ENCODE peak calls at places on chromosomes 4 and X, in nine cellular contexts. M, R, F, B, O, N, S, A and D are unnamed samples.

GRCh38 chr4:97911236-97911906 is 231.9 kb downstream of the STPG2 start:
- DNase-seq in A (no peak), M (peak; percentile 5), O (no peak), S (no peak), F (no peak), N (no peak), B (no peak), R (no peak), D (no peak)

GRCh38 chr4:13327991-13328390 is 156.1 kb downstream of the RAB28 start:
- DNase-seq in B (no peak), O (no peak), M (no peak), A (no peak), N (no peak), R (no peak), F (no peak), S (no peak), D (no peak)

GRCh38 chr4:187283306-187283705 is 559.6 kb upstream of the FAT1 start:
- DNase-seq in O (no peak), A (no peak), M (no peak), R (no peak), B (no peak), N (no peak), F (peak; percentile 46), S (no peak), D (no peak)

GRCh38 chr4:10074767-10075105 is 41.9 kb downstream of the WDR1 start:
- DNase-seq in A (peak; percentile 1), M (no peak), N (no peak), O (peak; percentile 45), R (no peak), B (no peak), S (peak; percentile 19), F (peak; percentile 70), D (peak; percentile 80)

GRCh38 chrX:29890646-29891200 is 324.6 kb upstream of the MAGEB2 start:
- DNase-seq in B (no peak), A (no peak), F (peak; percentile 16), M (no peak), R (no peak), S (no peak), O (no peak), N (no peak), D (no peak)

GRCh38 chr4:94036964-94037363 is 170.7 kb upstream of the SMARCAD1 start:
- DNase-seq in M (no peak), N (no peak), O (no peak), B (no peak), F (no peak), S (no peak), A (no peak), R (no peak), D (no peak)

GRCh38 chr4:51843309-51844156 is 580 bp downstream of the DCUN1D4 start:
- DNase-seq in R (peak; percentile 76), N (peak; percentile 85), F (peak; percentile 56), A (peak; percentile 70), B (peak; percentile 60), O (peak; percentile 58), M (peak; percentile 93), S (peak; percentile 68), D (peak; percentile 96)

GRCh38 chr4:165404696-165405095 is 25.9 kb downstream of the CPE start:
- DNase-seq in F (no peak), O (no peak), R (no peak), N (no peak), S (no peak), B (no peak), M (no peak), A (no peak), D (no peak)

GRCh38 chr4:182916483-182917181 is 554 bp downstream of the DCTD start:
- DNase-seq in S (peak; percentile 65), F (peak; percentile 79), B (peak; percentile 20), R (peak; percentile 70), O (peak; percentile 47), N (peak; percentile 81), A (peak; percentile 62), M (no peak), D (peak; percentile 24)

GRCh38 chr4:142582340-142582739 is 263.8 kb downstream of the INPP4B start:
- DNase-seq in O (no peak), F (no peak), N (no peak), B (no peak), S (no peak), A (no peak), M (no peak), R (no peak), D (no peak)

GRCh38 chr4:46329118-46329976 is 60.6 kb downstream of the GABRA2 start:
- DNase-seq in S (no peak), A (peak; percentile 43), R (no peak), F (peak; percentile 61), N (no peak), B (no peak), M (no peak), O (peak; percentile 8), D (no peak)

GRCh38 chr4:173370477-173371291 is at the start of gene SAP30:
- DNase-seq in M (peak; percentile 96), A (peak; percentile 98), N (peak; percentile 99), B (peak; percentile 98), F (peak; percentile 98), S (peak; percentile 98), R (peak; percentile 99), O (peak; percentile 96), D (peak; percentile 100)
- TF ChIP-seq POLR2A in M (peak; percentile 80), A (peak; percentile 91), N (peak; percentile 93), B (peak; percentile 99), F (peak; percentile 81), S (no peak), R (peak; percentile 86), O (peak; percentile 94), D (no peak)

GRCh38 chrX:13162772-13163171 is 118.4 kb upstream of the FAM9C start:
- DNase-seq in M (no peak), F (no peak), N (no peak), S (no peak), O (no peak), A (no peak), R (no peak), B (no peak), D (no peak)
- TF ChIP-seq POLR2A in M (no peak), F (no peak), N (no peak), S (no peak), O (no peak), A (no peak), R (no peak), B (no peak), D (no peak)

GRCh38 chr4:39638358-39639239 is at the start of gene SMIM14:
- DNase-seq in O (peak; percentile 97), A (peak; percentile 99), N (peak; percentile 99), S (peak; percentile 98), M (peak; percentile 99), B (peak; percentile 96), F (peak; percentile 98), R (peak; percentile 99), D (peak; percentile 99)
- TF ChIP-seq POLR2A in O (peak; percentile 66), A (peak; percentile 99), N (peak; percentile 88), S (no peak), M (peak; percentile 92), B (peak; percentile 97), F (peak; percentile 98), R (peak; percentile 82), D (no peak)

GRCh38 chr4:8203817-8204216 is 4.7 kb downstream of the SH3TC1 start:
- DNase-seq in M (peak; percentile 54), B (no peak), N (no peak), A (no peak), O (no peak), S (no peak), R (no peak), F (no peak), D (no peak)
- TF ChIP-seq POLR2A in M (no peak), B (no peak), N (no peak), A (no peak), O (no peak), S (no peak), R (no peak), F (no peak), D (no peak)

GRCh38 chrX:1341531-1342179 is 5.1 kb downstream of the IL3RA start:
- DNase-seq in F (no peak), M (no peak), O (no peak), A (no peak), B (no peak), N (no peak), R (no peak), S (no peak), D (no peak)

GRCh38 chrX:1334854-1335253 is 1.7 kb upstream of the IL3RA start:
- DNase-seq in O (peak; percentile 53), N (no peak), R (no peak), A (no peak), F (no peak), B (no peak), M (no peak), S (no peak), D (no peak)

GRCh38 chrX:1330605-1331004 is 6.0 kb upstream of the IL3RA start:
- DNase-seq in A (no peak), B (no peak), M (no peak), R (no peak), F (no peak), N (no peak), S (no peak), O (no peak), D (no peak)

GRCh38 chrX:1336331-1337143 is at the start of gene IL3RA:
- DNase-seq in F (no peak), S (no peak), R (peak; percentile 54), O (peak; percentile 45), A (peak; percentile 14), M (no peak), N (peak; percentile 44), B (no peak), D (no peak)
- TF ChIP-seq POLR2A in F (no peak), S (no peak), R (no peak), O (no peak), A (no peak), M (peak; percentile 30), N (no peak), B (no peak), D (no peak)

GRCh38 chrX:101390664-101391525 is at the start of gene RPL36A:
- DNase-seq in B (peak; percentile 77), S (peak; percentile 89), F (peak; percentile 89), O (peak; percentile 94), M (peak; percentile 92), N (peak; percentile 87), R (peak; percentile 87), A (peak; percentile 88), D (peak; percentile 83)
- TF ChIP-seq POLR2A in B (peak; percentile 52), S (no peak), F (peak; percentile 98), O (peak; percentile 93), M (peak; percentile 74), N (peak; percentile 74), R (no peak), A (peak; percentile 94), D (peak; percentile 55)